ENCODE peak calls at places on chromosomes 11 and 22, in nine cellular contexts. T is upper lobe of left lung, V is body of pancreas, H is cardiac fibroblast, F is left ventricle myocardium inferior, Y is heart right ventricle, Q is cardiac muscle cell, W is esophagus muscularis mucosa, M is HFF-Myc. B is an unnamed sample.
A peak's percentile ranks its signal among the peaks of the same experiment; 100 is the strongest.

GRCh38 chr22:40920526-40920925 is 30.7 kb upstream of the RBX1 start:
- DNase-seq in F (no peak), Q (no peak), T (no peak), Y (no peak), W (no peak), V (no peak), H (no peak), M (no peak), B (no peak)

GRCh38 chr11:9752091-9752490 is 88.2 kb downstream of the SWAP70 start:
- DNase-seq in F (peak; percentile 51), M (peak; percentile 35), Q (peak; percentile 55), V (peak; percentile 53), T (no peak), H (peak; percentile 40), Y (peak; percentile 41), W (no peak), B (peak; percentile 53)

GRCh38 chr11:66479741-66480115 is 506 bp upstream of the DPP3 start:
- DNase-seq in T (peak; percentile 66), W (peak; percentile 94), H (no peak), V (no peak), M (no peak), F (no peak), Y (no peak), Q (no peak), B (no peak)

GRCh38 chr11:102007567-102008437 is 39.4 kb upstream of the CFAP300 start:
- DNase-seq in T (peak; percentile 67), H (peak; percentile 71), F (no peak), Y (no peak), V (peak; percentile 27), Q (peak; percentile 66), M (peak; percentile 32), W (no peak), B (peak; percentile 72)

GRCh38 chr22:40037320-40037719 is 42.6 kb downstream of the FAM83F start:
- DNase-seq in W (no peak), V (no peak), M (no peak), Q (no peak), T (no peak), F (no peak), H (no peak), Y (no peak), B (no peak)

GRCh38 chr11:63814383-63814736 is 1.1 kb downstream of the SPINDOC start:
- DNase-seq in M (no peak), W (no peak), T (no peak), Q (peak; percentile 6), H (peak; percentile 13), Y (no peak), F (no peak), V (no peak), B (peak; percentile 29)

GRCh38 chr11:97667057-97667456 is 1277.2 kb downstream of the JRKL start:
- DNase-seq in W (no peak), T (no peak), Y (no peak), M (no peak), V (no peak), F (no peak), Q (no peak), H (no peak), B (no peak)

GRCh38 chr11:65498042-65498726 is 661 bp upstream of the MALAT1 start:
- DNase-seq in F (no peak), M (peak; percentile 27), V (peak; percentile 71), Q (peak; percentile 84), W (no peak), T (peak; percentile 67), Y (no peak), H (peak; percentile 76), B (peak; percentile 79)

GRCh38 chr22:17536269-17536668 is 27.0 kb upstream of the SLC25A18 start:
- DNase-seq in Q (peak; percentile 21), H (no peak), Y (no peak), T (no peak), M (no peak), F (no peak), W (no peak), V (no peak), B (no peak)

GRCh38 chr11:2263724-2264360 is 6.5 kb downstream of the ASCL2 start:
- DNase-seq in F (no peak), M (no peak), Q (no peak), W (peak; percentile 66), Y (no peak), V (no peak), T (no peak), H (no peak), B (no peak)

GRCh38 chr11:20134991-20135736 is 25.1 kb downstream of the DBX1 start:
- DNase-seq in T (no peak), H (no peak), Q (no peak), M (no peak), V (no peak), F (no peak), Y (no peak), W (no peak), B (no peak)

GRCh38 chr11:61972796-61973602 is 5.6 kb upstream of the FTH1 start:
- DNase-seq in Y (no peak), T (peak; percentile 79), V (peak; percentile 62), F (no peak), M (no peak), H (peak; percentile 98), Q (no peak), W (no peak), B (no peak)

GRCh38 chr11:104432526-104432925 is 268.6 kb upstream of the PDGFD start:
- DNase-seq in V (no peak), W (no peak), F (no peak), T (no peak), Y (no peak), H (no peak), Q (no peak), M (no peak), B (no peak)

GRCh38 chr11:44633641-44634040 is 68.2 kb downstream of the CD82 start:
- DNase-seq in F (no peak), V (no peak), Y (no peak), Q (no peak), M (no peak), T (no peak), H (no peak), W (no peak), B (no peak)

DNA sequence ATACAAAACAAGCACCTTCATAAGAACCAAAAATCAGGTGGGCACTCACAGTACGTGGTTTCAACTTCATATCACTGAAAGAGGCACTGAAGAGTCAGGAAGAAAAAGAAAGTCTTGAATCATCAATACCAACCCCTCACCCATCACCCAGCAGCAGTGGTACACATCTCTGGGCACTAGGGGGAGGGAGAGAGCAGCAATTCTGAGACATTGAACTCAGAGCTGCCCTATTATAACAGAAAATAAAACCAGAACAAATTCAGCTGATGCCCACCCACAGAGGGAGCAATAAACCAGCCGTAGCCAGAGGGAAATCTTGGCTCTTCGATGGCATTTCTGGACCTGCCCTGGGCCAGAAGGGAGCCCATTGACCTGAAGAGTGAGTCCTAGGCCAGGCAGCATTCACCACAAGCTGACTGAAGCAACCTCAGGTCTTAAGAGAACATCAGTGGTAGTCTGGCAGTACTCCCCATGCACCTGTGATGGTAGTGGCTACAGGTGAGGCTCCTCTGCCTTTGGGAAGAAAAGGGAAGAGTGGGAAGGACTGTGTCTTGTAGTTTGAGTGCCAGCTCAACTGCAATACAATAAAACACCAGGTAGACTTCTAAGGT is 42.2 kb upstream of the FAM181B start:
- DNase-seq in V (no peak), W (no peak), H (peak; percentile 71), Y (no peak), T (no peak), F (no peak), M (peak; percentile 25), Q (peak; percentile 67), B (peak; percentile 72)
- TF ChIP-seq CTCF in V (peak; percentile 37), W (peak; percentile 37), H (peak; percentile 92), Y (peak; percentile 30), T (peak; percentile 14), F (peak; percentile 43), M (peak; percentile 76), Q (peak; percentile 96), B (peak; percentile 94)

GRCh38 chr11:72872012-72872411 is 57.8 kb downstream of the ATG16L2 start:
- DNase-seq in H (no peak), M (no peak), W (no peak), T (no peak), Y (no peak), F (no peak), V (no peak), Q (no peak), B (no peak)

GRCh38 chr11:72864692-72865655 is 50.8 kb downstream of the ATG16L2 start:
- DNase-seq in V (no peak), H (peak; percentile 78), W (no peak), T (no peak), Y (no peak), F (peak; percentile 23), Q (peak; percentile 84), M (no peak), B (peak; percentile 82)

GRCh38 chr11:72871089-72871488 is 56.9 kb downstream of the ATG16L2 start:
- DNase-seq in W (no peak), V (no peak), Y (no peak), H (no peak), F (no peak), Q (peak; percentile 59), T (no peak), M (no peak), B (peak; percentile 39)

GRCh38 chr11:72867970-72868369 is 53.8 kb downstream of the ATG16L2 start:
- DNase-seq in F (no peak), W (no peak), Y (no peak), Q (no peak), T (no peak), M (no peak), V (no peak), H (no peak), B (no peak)

GRCh38 chr11:72869845-72870244 is 55.6 kb downstream of the ATG16L2 start:
- DNase-seq in M (no peak), Q (no peak), H (no peak), V (no peak), Y (no peak), F (no peak), W (no peak), T (no peak), B (no peak)
- H3K4me3 ChIP-seq in M (no peak overlapping the region), Q (no peak overlapping the region), H (no peak overlapping the region), V (no peak overlapping the region), Y (no peak overlapping the region), F (no peak overlapping the region), W (no peak overlapping the region), T (no peak overlapping the region), B (no peak overlapping the region)

DNA sequence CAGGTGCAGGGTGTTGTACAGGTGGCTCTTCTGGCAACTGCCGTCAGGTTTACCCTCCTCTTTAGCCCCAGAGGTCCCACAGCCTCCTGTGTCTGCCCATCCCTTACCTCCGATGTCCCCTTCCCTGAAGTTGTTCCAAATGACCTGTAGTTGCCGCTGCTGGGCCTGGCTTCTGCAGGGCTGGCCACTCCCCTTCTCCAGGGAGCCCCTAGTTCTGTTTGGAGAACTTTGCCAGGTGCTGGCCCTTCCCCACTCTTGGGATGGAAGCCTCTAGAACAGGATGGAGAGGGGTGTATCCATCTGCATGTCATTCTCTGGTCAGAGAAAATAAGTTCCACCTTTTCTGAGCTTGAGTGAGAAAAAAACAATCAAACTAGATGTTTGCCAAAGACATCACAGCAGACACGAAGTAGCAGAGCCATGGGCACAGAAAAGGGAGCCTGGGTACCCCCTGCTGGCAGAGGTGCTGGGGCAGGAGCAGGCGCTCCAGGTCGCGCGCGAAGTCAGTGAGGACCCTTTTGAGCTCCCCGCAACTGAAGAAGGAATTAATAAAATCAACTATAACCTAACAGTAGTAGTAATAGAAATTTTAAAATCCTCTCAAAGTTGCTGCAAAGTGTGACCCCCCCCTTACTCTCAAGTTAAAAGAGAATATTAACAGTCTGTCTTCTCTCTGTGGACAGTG is 20.2 kb upstream of the PARVB start:
- DNase-seq in M (no peak), Y (no peak), V (no peak), H (no peak), W (no peak), T (no peak), Q (no peak), F (no peak), B (peak; percentile 33)
- TF ChIP-seq CTCF in M (no peak), Y (peak; percentile 46), V (no peak), H (peak; percentile 20), W (peak; percentile 10), T (no peak), Q (peak; percentile 27), F (peak; percentile 42), B (peak; percentile 59)

GRCh38 chr11:73647459-73648100 is 1.2 kb downstream of the PLEKHB1 start:
- DNase-seq in Y (peak; percentile 89), H (peak; percentile 73), T (peak; percentile 95), M (peak; percentile 33), F (peak; percentile 89), W (peak; percentile 96), V (peak; percentile 94), Q (peak; percentile 91), B (peak; percentile 84)
- H3K4me3 ChIP-seq in Y (no peak overlapping the region), H (no peak overlapping the region), T (peak overlapping the region; percentile 34), M (no peak overlapping the region), F (peak overlapping the region; percentile 56), W (peak overlapping the region; percentile 56), V (no peak overlapping the region), Q (peak overlapping the region; percentile 14), B (peak overlapping the region; percentile 39)